ENCODE peak calls at places on chromosomes 16 and 17, in four cellular contexts. One of them, this sample, is unnamed.

GRCh38 chr16:24701521-24701951 is 27.9 kb upstream of the TNRC6A start:
- DNase-seq in SHP77: no peak
- DNase-seq in activated T-helper 9 cell treated with anti-CD3 and anti-CD28 coated beads, Interleukin-2, amount 50 U/mL, for 16 hours: no peak
- DNase-seq in fibroblast of the conjunctiva: peak
- DNase-seq in this sample: no peak

GRCh38 chr17:78131172-78132085 is 858 bp downstream of the TMC8 start:
- DNase-seq in SHP77: no peak
- DNase-seq in activated T-helper 9 cell treated with anti-CD3 and anti-CD28 coated beads, Interleukin-2, amount 50 U/mL, for 16 hours: peak
- DNase-seq in fibroblast of the conjunctiva: no peak
- DNase-seq in this sample: no peak

GRCh38 chr17:81563861-81564586 is 11.9 kb upstream of the FAAP100 start:
- DNase-seq in SHP77: no peak
- DNase-seq in activated T-helper 9 cell treated with anti-CD3 and anti-CD28 coated beads, Interleukin-2, amount 50 U/mL, for 16 hours: no peak
- DNase-seq in fibroblast of the conjunctiva: peak
- DNase-seq in this sample: no peak

GRCh38 chr17:83192161-83192788 is 112.9 kb downstream of the METRNL start:
- DNase-seq in SHP77: no peak
- DNase-seq in activated T-helper 9 cell treated with anti-CD3 and anti-CD28 coated beads, Interleukin-2, amount 50 U/mL, for 16 hours: no peak
- DNase-seq in fibroblast of the conjunctiva: no peak
- DNase-seq in this sample: no peak

GRCh38 chr17:80517641-80518040 is 27.0 kb upstream of the RPTOR start:
- DNase-seq in SHP77: no peak
- DNase-seq in activated T-helper 9 cell treated with anti-CD3 and anti-CD28 coated beads, Interleukin-2, amount 50 U/mL, for 16 hours: no peak
- DNase-seq in fibroblast of the conjunctiva: no peak
- DNase-seq in this sample: no peak

GRCh38 chr16:48365601-48366164 is 19.5 kb downstream of the SIAH1 start:
- DNase-seq in SHP77: peak
- DNase-seq in activated T-helper 9 cell treated with anti-CD3 and anti-CD28 coated beads, Interleukin-2, amount 50 U/mL, for 16 hours: peak
- DNase-seq in fibroblast of the conjunctiva: peak
- DNase-seq in this sample: peak

GRCh38 chr17:76682306-76682705 is 28.5 kb downstream of the MXRA7 start:
- DNase-seq in SHP77: no peak
- DNase-seq in activated T-helper 9 cell treated with anti-CD3 and anti-CD28 coated beads, Interleukin-2, amount 50 U/mL, for 16 hours: no peak
- DNase-seq in fibroblast of the conjunctiva: no peak
- DNase-seq in this sample: no peak

GRCh38 chr17:65104541-65104940 is 32.6 kb upstream of the RGS9 start:
- DNase-seq in SHP77: no peak
- DNase-seq in activated T-helper 9 cell treated with anti-CD3 and anti-CD28 coated beads, Interleukin-2, amount 50 U/mL, for 16 hours: no peak
- DNase-seq in fibroblast of the conjunctiva: no peak
- DNase-seq in this sample: no peak

GRCh38 chr17:78397681-78398101 is 19.2 kb downstream of the PGS1 start:
- DNase-seq in SHP77: no peak
- DNase-seq in activated T-helper 9 cell treated with anti-CD3 and anti-CD28 coated beads, Interleukin-2, amount 50 U/mL, for 16 hours: no peak
- DNase-seq in fibroblast of the conjunctiva: no peak
- DNase-seq in this sample: no peak

GRCh38 chr17:29593546-29594440 is 861 bp downstream of the ANKRD13B start:
- DNase-seq in SHP77: peak
- DNase-seq in activated T-helper 9 cell treated with anti-CD3 and anti-CD28 coated beads, Interleukin-2, amount 50 U/mL, for 16 hours: no peak
- DNase-seq in fibroblast of the conjunctiva: no peak
- DNase-seq in this sample: no peak

GRCh38 chr16:85431431-85432124 is 181.5 kb upstream of the GSE1 start:
- DNase-seq in SHP77: no peak
- DNase-seq in activated T-helper 9 cell treated with anti-CD3 and anti-CD28 coated beads, Interleukin-2, amount 50 U/mL, for 16 hours: no peak
- DNase-seq in fibroblast of the conjunctiva: no peak
- DNase-seq in this sample: no peak

GRCh38 chr16:86809458-86809955 is 231.2 kb downstream of the FOXL1 start:
- DNase-seq in SHP77: no peak
- DNase-seq in activated T-helper 9 cell treated with anti-CD3 and anti-CD28 coated beads, Interleukin-2, amount 50 U/mL, for 16 hours: no peak
- DNase-seq in fibroblast of the conjunctiva: no peak
- DNase-seq in this sample: no peak

GRCh38 chr16:1375298-1375640 is 23.5 kb downstream of the GNPTG start:
- DNase-seq in SHP77: no peak
- DNase-seq in activated T-helper 9 cell treated with anti-CD3 and anti-CD28 coated beads, Interleukin-2, amount 50 U/mL, for 16 hours: no peak
- DNase-seq in fibroblast of the conjunctiva: no peak
- DNase-seq in this sample: no peak

GRCh38 chr16:35525979-35526590 is 2066.7 kb downstream of the TP53TG3F start:
- DNase-seq in SHP77: peak
- DNase-seq in activated T-helper 9 cell treated with anti-CD3 and anti-CD28 coated beads, Interleukin-2, amount 50 U/mL, for 16 hours: no peak
- DNase-seq in fibroblast of the conjunctiva: no peak
- DNase-seq in this sample: no peak

GRCh38 chr16:14300631-14301149 is 229.6 kb downstream of the MRTFB start:
- DNase-seq in SHP77: peak
- DNase-seq in activated T-helper 9 cell treated with anti-CD3 and anti-CD28 coated beads, Interleukin-2, amount 50 U/mL, for 16 hours: no peak
- DNase-seq in fibroblast of the conjunctiva: peak
- DNase-seq in this sample: peak

GRCh38 chr17:8598913-8599312 is 31.6 kb downstream of the MYH10 start:
- DNase-seq in SHP77: no peak
- DNase-seq in activated T-helper 9 cell treated with anti-CD3 and anti-CD28 coated beads, Interleukin-2, amount 50 U/mL, for 16 hours: no peak
- DNase-seq in fibroblast of the conjunctiva: no peak
- DNase-seq in this sample: no peak

GRCh38 chr17:74466111-74466784 is at the start of gene CD300A:
- DNase-seq in SHP77: no peak
- DNase-seq in activated T-helper 9 cell treated with anti-CD3 and anti-CD28 coated beads, Interleukin-2, amount 50 U/mL, for 16 hours: no peak
- DNase-seq in fibroblast of the conjunctiva: no peak
- DNase-seq in this sample: no peak

GRCh38 chr17:36498560-36499300 is 12.2 kb downstream of the ZNHIT3 start:
- DNase-seq in SHP77: no peak
- DNase-seq in activated T-helper 9 cell treated with anti-CD3 and anti-CD28 coated beads, Interleukin-2, amount 50 U/mL, for 16 hours: no peak
- DNase-seq in fibroblast of the conjunctiva: no peak
- DNase-seq in this sample: no peak

GRCh38 chr16:57809843-57810196 is 7.5 kb upstream of the KIFC3 start:
- DNase-seq in SHP77: peak
- DNase-seq in activated T-helper 9 cell treated with anti-CD3 and anti-CD28 coated beads, Interleukin-2, amount 50 U/mL, for 16 hours: no peak
- DNase-seq in fibroblast of the conjunctiva: no peak
- DNase-seq in this sample: no peak

GRCh38 chr17:50283246-50283645 is 9.0 kb downstream of the TMEM92 start:
- DNase-seq in SHP77: no peak
- DNase-seq in activated T-helper 9 cell treated with anti-CD3 and anti-CD28 coated beads, Interleukin-2, amount 50 U/mL, for 16 hours: no peak
- DNase-seq in fibroblast of the conjunctiva: no peak
- DNase-seq in this sample: no peak

GRCh38 chr17:78529871-78530670 is 47.1 kb downstream of the DNAH17 start:
- DNase-seq in SHP77: peak
- DNase-seq in activated T-helper 9 cell treated with anti-CD3 and anti-CD28 coated beads, Interleukin-2, amount 50 U/mL, for 16 hours: no peak
- DNase-seq in fibroblast of the conjunctiva: no peak
- DNase-seq in this sample: peak

GRCh38 chr16:57732011-57732410 is 3.6 kb upstream of the KATNB1 start:
- DNase-seq in SHP77: no peak
- DNase-seq in activated T-helper 9 cell treated with anti-CD3 and anti-CD28 coated beads, Interleukin-2, amount 50 U/mL, for 16 hours: no peak
- DNase-seq in fibroblast of the conjunctiva: no peak
- DNase-seq in this sample: no peak

GRCh38 chr16:30139895-30140481 is 17.0 kb upstream of the MAPK3 start:
- DNase-seq in SHP77: peak
- DNase-seq in activated T-helper 9 cell treated with anti-CD3 and anti-CD28 coated beads, Interleukin-2, amount 50 U/mL, for 16 hours: no peak
- DNase-seq in fibroblast of the conjunctiva: no peak
- DNase-seq in this sample: peak

GRCh38 chr16:89909777-89910716 is 8.6 kb upstream of the MC1R start:
- DNase-seq in SHP77: peak
- DNase-seq in activated T-helper 9 cell treated with anti-CD3 and anti-CD28 coated beads, Interleukin-2, amount 50 U/mL, for 16 hours: peak
- DNase-seq in fibroblast of the conjunctiva: peak
- DNase-seq in this sample: peak

GRCh38 chr16:56203052-56203451 is 11.8 kb downstream of the GNAO1 start:
- DNase-seq in SHP77: peak
- DNase-seq in activated T-helper 9 cell treated with anti-CD3 and anti-CD28 coated beads, Interleukin-2, amount 50 U/mL, for 16 hours: peak
- DNase-seq in fibroblast of the conjunctiva: no peak
- DNase-seq in this sample: no peak

GRCh38 chr17:77421635-77421982 is 280.8 kb downstream of the SEC14L1 start:
- DNase-seq in SHP77: no peak
- DNase-seq in activated T-helper 9 cell treated with anti-CD3 and anti-CD28 coated beads, Interleukin-2, amount 50 U/mL, for 16 hours: no peak
- DNase-seq in fibroblast of the conjunctiva: no peak
- DNase-seq in this sample: no peak

GRCh38 chr16:50696575-50697420 is 3.4 kb downstream of the NOD2 start:
- DNase-seq in SHP77: peak
- DNase-seq in activated T-helper 9 cell treated with anti-CD3 and anti-CD28 coated beads, Interleukin-2, amount 50 U/mL, for 16 hours: peak
- DNase-seq in fibroblast of the conjunctiva: no peak
- DNase-seq in this sample: no peak

This sample was measured in NCI-H748 treated with DMSO at 0.1 percent for 48 hours.